ENCODE peak calls at places on chromosomes 16 and 17, in five cellular contexts. C is stimulated activated CD4-positive, alpha-beta T cell treated with anti-CD3 and anti-CD28 coated beads, Interleukin-1b, Interleukin-23, amount 100 ng/mL, for 24 hours; A is activated naive CD4-positive, alpha-beta T cell; M is EL; R is T-helper 1 cell. S is an unnamed sample.

GRCh38 chr17:40242774-40243173 is 23.7 kb downstream of the WIPF2 start:
- DNase-seq in C (no peak), A (no peak), M (peak; percentile 26), R (no peak), S (no peak)

GRCh38 chr17:6901086-6901485 is 69.6 kb upstream of the TEKT1 start:
- DNase-seq in C (no peak), A (no peak), M (no peak), R (no peak), S (no peak)

GRCh38 chr16:66409156-66409555 is 17.9 kb upstream of the BEAN1 start:
- DNase-seq in C (no peak), A (no peak), M (peak; percentile 68), R (no peak), S (no peak)

GRCh38 chr16:89880477-89881367 is 7.3 kb downstream of the TCF25 start:
- DNase-seq in C (no peak), A (no peak), M (no peak), R (no peak), S (no peak)

GRCh38 chr17:15896277-15896676 is 48.7 kb upstream of the ADORA2B start:
- DNase-seq in C (no peak), A (no peak), M (no peak), R (no peak), S (no peak)

GRCh38 chr17:74125160-74125559 is 78.3 kb upstream of the RPL38 start:
- DNase-seq in C (no peak), A (no peak), M (no peak), R (no peak), S (no peak)

GRCh38 chr16:67594956-67595355 is 32.6 kb downstream of the CTCF start:
- DNase-seq in C (no peak), A (no peak), M (peak; percentile 38), R (peak; percentile 6), S (no peak)

GRCh38 chr17:30220414-30220813 is 15.1 kb downstream of the SLC6A4 start:
- DNase-seq in C (no peak), A (no peak), M (no peak), R (no peak), S (no peak)

GRCh38 chr17:41655611-41656111 is 31.3 kb upstream of the KRT17 start:
- DNase-seq in C (no peak), A (no peak), M (no peak), R (no peak), S (no peak)

GRCh38 chr17:29563816-29564215 is 3.0 kb downstream of the ABHD15 start:
- DNase-seq in C (no peak), A (no peak), M (no peak), R (no peak), S (no peak)

GRCh38 chr17:49869038-49869374 is 21.1 kb upstream of the TAC4 start:
- DNase-seq in C (no peak), A (no peak), M (no peak), R (no peak), S (no peak)

GRCh38 chr17:2383628-2384167 is 17.2 kb downstream of the MNT start:
- DNase-seq in C (no peak), A (no peak), M (no peak), R (no peak), S (no peak)

GRCh38 chr16:89135166-89135565 is 36.4 kb upstream of the CDH15 start:
- DNase-seq in C (no peak), A (no peak), M (no peak), R (no peak), S (no peak)

GRCh38 chr17:75764711-75765421 is at the start of gene GALK1:
- DNase-seq in C (peak; percentile 57), A (no peak), M (peak; percentile 69), R (peak; percentile 81), S (no peak)

GRCh38 chr17:226773-227580 is 45.5 kb upstream of the DOC2B start:
- DNase-seq in C (no peak), A (no peak), M (no peak), R (no peak), S (peak; percentile 59)

GRCh38 chr17:17648762-17649161 is 32.5 kb upstream of the RAI1 start:
- DNase-seq in C (no peak), A (no peak), M (no peak), R (no peak), S (no peak)

GRCh38 chr16:77599793-77600415 is 122.4 kb upstream of the NUDT7 start:
- DNase-seq in C (no peak), A (no peak), M (peak; percentile 11), R (peak; percentile 5), S (no peak)